ENCODE peak calls at places on chromosomes 4 and X, in four cellular contexts. V is IMR-90, Y is HCT116, I is endothelial cell of umbilical vein. G is an unnamed sample. For H3K9me3, the result is how much of the 10 kb centered on the place peaks cover.

GRCh38 chr4:183987529-183987946 is 82.4 kb downstream of the STOX2 start:
- DNase-seq in V (peak), Y (peak), I (peak), G (peak)

GRCh38 chr4:94934864-94935263 is 177.1 kb downstream of the BMPR1B start:
- DNase-seq in V (peak), Y (no peak), I (peak), G (no peak)

GRCh38 chrX:51641421-51642021 is 22.8 kb upstream of the CENPVL3 start:
- DNase-seq in V (peak), Y (peak), I (peak), G (peak)

GRCh38 chr4:155906554-155907247 is 3.2 kb downstream of the TDO2 start:
- DNase-seq in V (peak), Y (no peak), I (no peak), G (peak)

GRCh38 chr4:8722556-8722955 is 130.0 kb downstream of the CPZ start:
- DNase-seq in V (no peak), Y (no peak), I (no peak), G (no peak)

GRCh38 chr4:41432889-41433288 is 105.1 kb upstream of the LIMCH1 start:
- DNase-seq in V (peak), Y (no peak), I (peak), G (peak)

GRCh38 chrX:153981771-153982533 is 9.4 kb downstream of the TMEM187 start:
- DNase-seq in V (no peak), Y (no peak), I (no peak), G (no peak)

GRCh38 chrX:135740683-135741149 is 27.3 kb downstream of the CT45A3 start:
- DNase-seq in V (no peak), Y (peak), I (peak), G (peak)

GRCh38 chr4:97330915-97331314 is 812.4 kb downstream of the STPG2 start:
- DNase-seq in V (no peak), Y (no peak), I (no peak), G (no peak)

GRCh38 chr4:3342182-3342854 is 49.5 kb downstream of the RGS12 start:
- DNase-seq in V (peak), Y (no peak), I (peak), G (peak)

GRCh38 chr4:84583871-84584373 is 995 bp downstream of the CDS1 start:
- DNase-seq in V (no peak), Y (no peak), I (no peak), G (peak)

GRCh38 chr4:6845574-6845973 is 63.0 kb downstream of the KIAA0232 start:
- DNase-seq in V (no peak), Y (no peak), I (no peak), G (no peak)

GRCh38 chr4:5747746-5748365 is 36.9 kb downstream of the EVC start:
- DNase-seq in V (peak), Y (no peak), I (peak), G (peak)

GRCh38 chr4:4519296-4519898 is 22.5 kb downstream of the STX18 start:
- DNase-seq in V (peak), Y (peak), I (peak), G (peak)

GRCh38 chr4:26088433-26088928 is 174.5 kb downstream of the SMIM20 start:
- DNase-seq in V (peak), Y (no peak), I (no peak), G (peak)

GRCh38 chrX:70087857-70088256 is 25.6 kb downstream of the OTUD6A start:
- DNase-seq in V (peak), Y (no peak), I (peak), G (peak)

GRCh38 chrX:22059800-22060199 is 27.7 kb downstream of the PHEX start:
- DNase-seq in V (no peak), Y (no peak), I (no peak), G (no peak)
- H3K4me2 ChIP-seq in V (no peak), Y (no peak), I (no peak), G (no peak)

DNA sequence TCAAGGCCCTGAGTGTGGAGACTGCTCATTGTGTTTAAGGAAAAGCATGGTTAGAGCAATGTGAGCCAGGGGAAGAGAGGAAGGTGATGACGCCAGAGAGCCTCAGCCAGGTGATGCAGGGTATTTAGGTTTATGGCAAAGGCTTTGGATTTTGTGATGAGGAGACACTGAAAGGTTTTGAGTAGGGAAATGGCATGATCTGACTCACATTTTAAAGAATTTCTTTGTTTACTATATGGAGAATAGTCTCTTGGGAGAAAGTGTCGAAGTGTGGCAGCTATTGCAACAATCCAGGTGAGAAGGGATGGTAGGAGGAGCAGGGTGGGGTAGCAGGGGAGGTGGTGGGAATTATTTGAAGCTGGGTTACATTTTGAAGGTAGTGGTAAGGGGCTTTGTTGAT is 293.4 kb upstream of the IGFBP7 start:
- DNase-seq in V (no peak), Y (no peak), I (no peak), G (no peak)
- H2AFZ ChIP-seq in V (no peak), Y (no peak), I (no peak), G (no peak)

GRCh38 chr4:834368-835147 is 8.6 kb upstream of the CPLX1 start:
- DNase-seq in V (no peak), Y (no peak), I (no peak), G (no peak)
- H3K9me3 ChIP-seq in V (under half), Y (under half), I (under half), G (under half)

GRCh38 chrX:12993823-12994222 is 18.9 kb downstream of the TMSB4X start:
- DNase-seq in V (no peak), Y (no peak), I (no peak), G (no peak)
- H3K4me2 ChIP-seq in V (no peak), Y (no peak), I (no peak), G (no peak)

DNA sequence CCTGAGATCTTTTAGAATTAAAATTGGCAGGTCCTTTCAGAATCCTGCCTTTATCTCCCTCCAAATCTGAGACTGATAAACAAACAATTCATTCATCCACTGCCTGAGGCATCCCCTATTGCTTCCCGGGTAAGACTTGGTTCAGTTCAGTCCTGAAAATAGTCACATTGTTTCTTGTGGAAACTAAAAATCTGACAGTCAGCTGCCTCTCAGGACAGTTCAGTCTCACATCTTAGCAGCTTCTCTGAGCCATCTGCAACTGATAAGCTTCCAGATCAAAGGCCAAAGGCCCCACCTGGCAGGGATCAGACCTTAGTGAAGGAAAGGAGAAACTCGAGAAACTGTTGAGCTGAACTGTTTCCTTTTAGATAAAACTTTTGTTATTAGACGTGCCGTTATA is 264.5 kb downstream of the IL15 start:
- DNase-seq in V (no peak), Y (no peak), I (no peak), G (no peak)
- H2AFZ ChIP-seq in V (no peak), Y (no peak), I (peak), G (no peak)

DNA sequence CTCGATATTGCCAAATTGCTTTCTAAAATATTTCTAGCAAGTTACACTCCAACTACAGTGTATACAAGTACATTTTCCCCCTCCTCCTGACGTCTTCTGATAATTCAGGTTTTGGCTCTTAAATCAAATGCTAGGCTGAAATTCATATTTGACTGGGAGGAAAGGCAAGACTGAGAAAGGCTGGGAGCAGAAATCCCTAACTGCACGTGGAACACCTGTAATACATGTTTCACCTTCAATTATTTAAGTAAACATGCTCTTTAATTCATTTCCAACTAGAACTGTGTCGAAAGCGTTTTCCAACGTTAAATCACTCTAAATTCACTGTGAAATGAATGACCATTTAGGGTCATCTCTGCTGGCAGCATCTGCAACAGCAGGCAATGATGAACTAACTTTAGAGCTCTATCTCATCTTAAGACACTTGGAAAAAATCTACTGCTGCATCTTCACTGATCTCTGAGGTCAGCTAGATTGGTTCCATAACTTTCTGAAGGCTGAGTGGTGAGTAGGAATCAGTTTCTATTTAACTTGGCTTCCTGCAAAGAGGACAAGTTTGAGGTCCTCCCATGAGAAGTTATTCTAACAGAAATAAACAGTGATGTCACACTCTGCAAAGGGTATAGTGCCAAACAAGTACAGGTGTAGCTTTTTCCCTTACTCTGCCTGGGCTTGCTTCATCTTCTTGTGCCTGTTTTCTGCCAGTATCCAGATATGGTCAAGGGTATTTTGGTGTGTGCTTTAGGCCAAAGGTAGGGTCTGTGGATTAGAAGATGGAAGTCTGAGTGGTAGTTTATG is 144.3 kb upstream of the PAK3 start:
- DNase-seq in V (no peak), Y (no peak), I (no peak), G (no peak)
- H3K9me3 ChIP-seq in V (under half), Y (under half), I (under half), G (under half)

DNA sequence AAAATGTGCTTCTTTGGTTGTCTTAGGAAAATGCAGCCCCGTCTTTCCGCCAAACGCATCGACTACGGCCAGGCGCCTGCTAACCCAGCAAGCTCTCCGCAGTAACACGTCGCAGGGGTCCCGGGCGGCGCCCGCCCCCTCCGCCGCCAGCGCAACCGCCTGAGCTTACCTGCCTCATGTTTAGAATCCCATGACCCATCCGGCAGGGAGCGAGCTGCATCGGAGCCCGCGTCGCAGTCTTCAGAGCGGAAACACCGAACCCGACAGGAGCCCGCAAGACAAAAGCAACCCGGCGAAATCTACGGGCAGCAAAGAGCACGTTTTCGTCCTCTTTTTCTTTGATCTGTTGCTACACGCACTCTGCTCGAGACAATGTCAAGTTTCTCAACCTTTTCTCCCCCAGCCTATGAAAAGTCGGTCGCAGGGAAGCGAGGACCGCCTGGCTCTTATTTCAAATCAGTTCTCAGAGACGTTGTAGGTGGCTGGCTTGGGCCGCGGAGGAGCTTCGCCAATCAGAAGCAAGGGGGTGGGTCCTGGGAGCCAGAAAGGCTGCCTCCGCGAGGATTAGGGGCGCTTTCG is at the start of gene MID1:
- DNase-seq in V (peak), Y (peak), I (peak), G (peak)
- H3K4me2 ChIP-seq in V (peak), Y (peak), I (peak), G (peak)

DNA sequence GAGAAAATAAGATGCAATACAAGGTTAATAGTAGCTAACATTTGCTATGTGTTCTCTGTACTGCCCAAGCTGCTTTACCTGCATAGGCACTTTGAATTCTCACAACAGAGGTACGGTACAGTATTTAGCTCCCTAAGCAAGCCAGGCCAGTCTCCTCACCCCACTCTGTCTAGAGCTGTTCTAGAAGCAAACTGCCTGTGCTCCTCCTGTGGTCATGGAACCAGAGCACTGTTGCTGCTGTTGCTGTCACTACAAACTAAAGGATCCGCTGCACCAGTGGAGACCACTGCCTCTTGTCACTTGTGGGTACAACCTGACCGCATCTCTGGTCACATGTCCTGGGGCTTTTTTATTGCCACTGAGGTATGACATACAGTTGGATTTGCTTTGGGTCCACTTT is 19.6 kb downstream of the ZNF330 start:
- DNase-seq in V (no peak), Y (no peak), I (no peak), G (no peak)
- H2AFZ ChIP-seq in V (no peak), Y (no peak), I (no peak), G (peak)

DNA sequence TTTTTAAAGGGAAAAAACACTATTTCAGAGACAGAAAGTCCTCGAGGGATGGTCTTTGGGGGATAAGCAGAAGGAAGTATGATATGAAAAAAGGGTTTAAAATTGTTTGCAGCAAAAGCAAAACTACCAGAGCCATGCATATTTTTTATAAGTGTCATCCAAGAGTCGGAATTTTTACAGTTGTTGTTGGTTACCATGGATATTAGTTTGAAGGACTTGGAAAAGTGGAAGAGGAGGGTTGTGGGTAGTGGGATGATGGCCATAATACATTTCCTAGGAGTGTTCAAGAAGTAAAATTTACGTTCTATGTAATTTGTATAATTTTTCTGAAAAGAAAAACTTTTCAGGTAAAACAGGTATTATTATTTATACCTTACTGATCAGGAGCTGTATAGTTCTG is 134.4 kb downstream of the PCDH7 start:
- DNase-seq in V (peak), Y (peak), I (no peak), G (no peak)
- H3K9me3 ChIP-seq in V (under half), Y (under half), I (under half), G (under half)

DNA sequence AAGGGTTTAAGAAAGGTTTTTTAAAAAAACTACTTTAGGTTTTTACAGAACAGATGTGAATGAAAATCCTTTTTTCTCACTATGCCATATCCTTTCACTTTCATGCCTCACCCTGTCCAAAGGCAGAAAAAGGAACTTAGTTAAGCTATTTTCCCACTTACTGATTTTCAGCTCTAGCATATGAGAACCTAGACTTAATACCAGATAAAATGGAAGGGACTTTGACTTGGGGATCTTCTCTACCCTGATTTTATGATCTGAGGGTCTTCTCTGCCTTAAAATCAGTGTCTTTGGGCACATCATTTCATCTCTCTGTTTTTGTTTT is 42.4 kb downstream of the FNIP2 start:
- DNase-seq in V (no peak), Y (no peak), I (no peak), G (no peak)
- H3K4me2 ChIP-seq in V (no peak), Y (peak), I (peak), G (peak)

G was measured in GM23248.